ENCODE peak calls at places on chromosomes 2 and 18, in six cellular contexts. J is esophagus squamous epithelium, C is HCT116, W is A549, B is vagina, P is body of pancreas. N is an unnamed sample.

GRCh38 chr2:234292205-234292954 is 204.5 kb downstream of the ARL4C start:
- DNase-seq in C (no peak), B (no peak), W (no peak), J (no peak), P (no peak), N (no peak)

GRCh38 chr2:121748202-121748601 is 7.2 kb upstream of the TSN start:
- DNase-seq in J (no peak), B (no peak), P (no peak), C (peak; percentile 29), W (no peak), N (no peak)

GRCh38 chr18:79093986-79094385 is 24.8 kb downstream of the ATP9B start:
- DNase-seq in B (no peak), P (no peak), J (no peak), C (no peak), W (no peak), N (no peak)

GRCh38 chr2:88199912-88200682 is 30.0 kb downstream of the THNSL2 start:
- DNase-seq in C (no peak), B (no peak), J (no peak), P (peak; percentile 15), W (no peak), N (peak; percentile 55)

GRCh38 chr2:1640301-1641135 is 103.8 kb downstream of the PXDN start:
- DNase-seq in B (no peak), C (no peak), J (no peak), P (no peak), W (no peak), N (no peak)

GRCh38 chr18:46567196-46567595 is 89.8 kb downstream of the LOXHD1 start:
- DNase-seq in J (no peak), W (no peak), C (no peak), P (no peak), B (peak; percentile 25), N (peak; percentile 86)

GRCh38 chr2:179612591-179613298 is 248.7 kb downstream of the ZNF385B start:
- DNase-seq in W (no peak), P (no peak), J (no peak), C (no peak), B (no peak), N (peak; percentile 72)

GRCh38 chr18:9413586-9413985 is 61.7 kb upstream of the RALBP1 start:
- DNase-seq in B (no peak), W (no peak), J (no peak), C (no peak), P (no peak), N (no peak)

GRCh38 chr2:72989770-72990556 is 72.6 kb downstream of the EMX1 start:
- DNase-seq in B (peak; percentile 65), P (no peak), C (no peak), J (no peak), W (no peak), N (no peak)

GRCh38 chr2:174603280-174603679 is 5.7 kb upstream of the WIPF1 start:
- DNase-seq in C (peak; percentile 23), P (peak; percentile 77), W (no peak), B (no peak), J (no peak), N (peak; percentile 62)

GRCh38 chr2:120736955-120737801 is 1.5 kb downstream of the GLI2 start:
- DNase-seq in P (no peak), J (no peak), C (no peak), W (peak; percentile 54), B (peak; percentile 86), N (peak; percentile 40)

GRCh38 chr2:101796825-101797600 is 99.5 kb downstream of the MAP4K4 start:
- DNase-seq in B (no peak), J (no peak), C (no peak), W (no peak), P (no peak), N (no peak)

GRCh38 chr18:56431551-56431950 is 206.8 kb downstream of the TXNL1 start:
- DNase-seq in P (peak; percentile 60), W (no peak), C (no peak), B (no peak), J (no peak), N (peak; percentile 81)

GRCh38 chr2:18154812-18155211 is 276.3 kb downstream of the KCNS3 start:
- DNase-seq in C (no peak), P (no peak), J (no peak), W (no peak), B (no peak), N (no peak)

GRCh38 chr2:211823886-211824479 is 714.6 kb downstream of the ERBB4 start:
- DNase-seq in B (no peak), C (no peak), J (no peak), W (no peak), P (no peak), N (no peak)

GRCh38 chr2:124753842-124754241 is 728.8 kb downstream of the CNTNAP5 start:
- DNase-seq in J (no peak), B (no peak), C (no peak), W (no peak), P (no peak), N (no peak)
- TF ChIP-seq CTCF in J (no peak), B (no peak), C (no peak), W (no peak), P (no peak), N (no peak)

GRCh38 chr2:42138163-42139016 is 30.8 kb upstream of the EML4 start:
- DNase-seq in P (peak; percentile 51), W (no peak), C (no peak), B (no peak), J (no peak), N (peak; percentile 80)

GRCh38 chr2:42140501-42140900 is 28.7 kb upstream of the EML4 start:
- DNase-seq in W (no peak), B (no peak), C (no peak), P (no peak), J (no peak), N (no peak)

GRCh38 chr2:42141687-42142475 is 27.3 kb upstream of the EML4 start:
- DNase-seq in W (peak; percentile 77), B (no peak), P (peak; percentile 69), C (no peak), J (no peak), N (peak; percentile 80)

GRCh38 chr2:42139141-42139540 is 30.0 kb upstream of the EML4 start:
- DNase-seq in C (no peak), J (no peak), W (no peak), B (no peak), P (no peak), N (no peak)

GRCh38 chr2:42142476-42143184 is 26.5 kb upstream of the EML4 start:
- DNase-seq in C (no peak), B (no peak), J (no peak), W (no peak), P (no peak), N (peak; percentile 74)
- H3K4me3 ChIP-seq in C (no peak overlapping the region), B (no peak overlapping the region), J (no peak overlapping the region), W (no peak overlapping the region), P (no peak overlapping the region), N (no peak overlapping the region)

DNA sequence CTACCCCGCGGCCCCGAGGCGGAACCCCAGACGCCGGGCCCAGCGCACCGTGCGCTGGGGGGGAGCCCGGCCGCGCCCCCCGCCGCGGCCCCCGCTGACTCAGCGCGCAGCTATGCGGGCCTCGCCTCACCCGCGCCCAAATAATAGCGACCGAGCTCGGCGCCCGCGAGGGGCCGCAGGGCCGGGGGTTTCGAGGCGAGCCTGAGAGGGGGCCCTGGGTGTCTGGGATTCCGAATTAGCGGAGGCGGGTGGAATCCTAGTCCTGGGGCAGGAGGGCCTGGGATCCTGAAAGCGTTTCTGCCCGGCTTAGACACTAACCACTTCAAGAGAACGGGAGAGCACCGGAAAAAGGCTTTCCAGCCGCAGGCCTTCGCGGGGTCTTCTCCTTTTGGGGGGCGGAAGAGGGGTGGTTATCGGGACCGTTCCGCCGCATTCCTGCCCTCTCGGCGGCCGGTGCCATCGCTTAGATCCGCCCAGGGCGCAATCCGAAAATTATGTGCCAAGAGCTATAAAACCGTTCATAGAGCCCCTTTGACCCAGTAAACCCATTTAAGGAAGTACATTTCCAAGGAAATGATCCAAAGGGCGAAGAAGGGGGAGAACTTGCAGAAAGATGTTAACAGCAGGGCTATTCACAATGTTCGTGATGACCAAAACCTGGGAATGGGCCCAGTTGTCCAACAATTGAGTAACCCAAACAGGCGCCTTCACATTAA is 678 bp upstream of the ROCK2 start:
- DNase-seq in P (peak; percentile 80), W (peak; percentile 52), C (peak; percentile 76), B (peak; percentile 92), J (no peak), N (peak; percentile 36)
- TF ChIP-seq POLR2A in P (peak; percentile 29), W (no peak), C (no peak), B (no peak), J (no peak), N (no peak)

GRCh38 chr2:205998601-205999000 is 87.4 kb downstream of the INO80D start:
- DNase-seq in J (no peak), P (no peak), B (no peak), W (no peak), C (no peak), N (no peak)

DNA sequence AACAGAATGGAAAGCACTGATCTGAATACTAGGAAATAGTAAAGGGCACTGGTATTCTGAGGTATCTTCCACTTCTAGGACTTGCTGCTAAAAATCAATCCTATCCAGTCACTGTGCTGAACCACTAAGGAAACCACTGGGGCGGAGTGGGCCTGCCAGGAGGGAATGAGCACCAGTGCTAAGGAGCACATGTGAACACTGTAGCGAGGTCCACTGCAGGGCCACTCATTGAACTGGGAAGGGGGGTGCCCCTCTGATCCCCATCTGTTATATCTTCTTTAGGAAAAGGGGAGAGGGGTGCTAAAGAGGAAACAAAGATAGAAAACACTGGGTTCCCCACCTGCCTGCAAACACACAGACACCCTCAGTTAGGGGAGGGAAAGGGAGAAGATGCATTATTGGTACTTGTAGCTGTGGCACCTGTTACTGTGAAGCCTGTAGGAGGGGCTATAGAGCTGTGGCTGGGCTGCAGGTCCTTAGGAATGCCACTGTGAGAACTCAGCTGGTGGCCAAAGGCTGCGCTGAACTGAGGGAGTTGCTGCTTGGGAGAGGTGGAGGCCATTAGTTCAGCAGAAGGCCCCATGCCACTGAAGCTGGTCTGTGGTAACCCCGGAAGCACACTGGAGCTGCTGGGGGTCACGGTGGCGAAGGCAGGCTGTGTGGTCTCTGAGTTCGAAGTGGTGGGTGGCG is 81.8 kb downstream of the INO80D start:
- DNase-seq in W (no peak), J (no peak), C (peak; percentile 6), B (no peak), P (peak; percentile 26), N (no peak)
- TF ChIP-seq CTCF in W (no peak), J (peak; percentile 45), C (peak; percentile 59), B (no peak), P (peak; percentile 30), N (peak; percentile 26)

GRCh38 chr2:85695121-85695520 is 963 bp downstream of the GNLY start:
- DNase-seq in J (no peak), B (no peak), W (no peak), P (no peak), C (no peak), N (no peak)
- H3K4me3 ChIP-seq in J (no peak overlapping the region), B (no peak overlapping the region), W (no peak overlapping the region), P (no peak overlapping the region), C (no peak overlapping the region), N (no peak overlapping the region)

GRCh38 chr18:4248686-4249085 is 206.4 kb downstream of the DLGAP1 start:
- DNase-seq in C (no peak), B (no peak), J (no peak), P (no peak), W (no peak), N (no peak)
- TF ChIP-seq POLR2A in C (no peak), B (no peak), J (no peak), P (no peak), W (no peak), N (no peak)

N was measured in thyroid gland.